ENCODE peak calls at places on chromosomes 3 and 15, in seven cellular contexts. L is GM12878, C is H1, Q is K562, K is HepG2, R is HCT116, I is SK-N-SH. S is an unnamed sample.

GRCh38 chr3:189842681-189843602 is 211.8 kb downstream of the TP63 start:
- DNase-seq in I (no peak), L (no peak), Q (no peak), K (no peak), C (no peak), R (no peak), S (peak; percentile 30)

GRCh38 chr3:100521439-100521845 is 29.0 kb downstream of the TMEM45A start:
- DNase-seq in K (no peak), I (no peak), Q (no peak), L (peak; percentile 78), C (no peak), R (no peak), S (no peak)

GRCh38 chr3:49867871-49868321 is 1.8 kb downstream of the CAMKV start:
- DNase-seq in L (no peak), K (peak; percentile 27), C (no peak), I (no peak), Q (peak; percentile 44), R (no peak), S (peak; percentile 65)

GRCh38 chr15:71586463-71586862 is 223.9 kb upstream of the NR2E3 start:
- DNase-seq in C (no peak), L (no peak), R (no peak), Q (no peak), I (no peak), K (no peak), S (no peak)

GRCh38 chr3:132265008-132265407 is 52.2 kb upstream of the ACP3 start:
- DNase-seq in Q (no peak), I (no peak), R (no peak), L (no peak), C (no peak), K (no peak), S (no peak)

GRCh38 chr3:67000006-67000405 is 1.9 kb downstream of the KBTBD8 start:
- DNase-seq in C (no peak), I (no peak), K (no peak), L (peak; percentile 44), R (no peak), Q (no peak), S (no peak)

GRCh38 chr3:39226106-39226741 is 33.8 kb upstream of the XIRP1 start:
- DNase-seq in R (no peak), K (no peak), C (no peak), I (no peak), Q (no peak), L (no peak), S (no peak)

GRCh38 chr3:13192471-13193213 is 119.4 kb upstream of the IQSEC1 start:
- DNase-seq in I (peak; percentile 80), C (no peak), Q (peak; percentile 44), K (peak; percentile 35), R (no peak), L (no peak), S (peak; percentile 64)

GRCh38 chr15:69392352-69392751 is 21.8 kb upstream of the KIF23 start:
- DNase-seq in I (no peak), R (no peak), C (no peak), L (no peak), K (no peak), Q (no peak), S (no peak)

GRCh38 chr3:153160451-153161137 is 1.4 kb upstream of the RAP2B start:
- DNase-seq in L (peak; percentile 85), I (peak; percentile 72), K (peak; percentile 62), C (peak; percentile 50), Q (peak; percentile 45), R (peak; percentile 65), S (peak; percentile 89)

GRCh38 chr3:139123377-139124095 is 78.8 kb upstream of the PRR23C start:
- DNase-seq in C (no peak), R (no peak), K (no peak), I (no peak), L (no peak), Q (no peak), S (no peak)

GRCh38 chr3:23666818-23667217 is 138.9 kb upstream of the UBE2E1 start:
- DNase-seq in I (no peak), K (no peak), C (no peak), Q (no peak), L (no peak), R (no peak), S (no peak)

GRCh38 chr15:91891788-91892187 is 38.3 kb downstream of the SLCO3A1 start:
- DNase-seq in K (no peak), R (no peak), L (no peak), C (no peak), I (no peak), Q (no peak), S (no peak)

GRCh38 chr3:174023445-174023844 is 625.9 kb downstream of the NLGN1 start:
- DNase-seq in L (no peak), C (no peak), R (no peak), I (no peak), K (no peak), Q (no peak), S (no peak)

GRCh38 chr15:33963831-33964664 is 4.2 kb upstream of the CHRM5 start:
- DNase-seq in R (peak; percentile 12), L (no peak), Q (peak; percentile 22), K (peak; percentile 5), C (no peak), I (peak; percentile 47), S (peak; percentile 43)

GRCh38 chr3:104886220-104886995 is 480.3 kb upstream of the ALCAM start:
- DNase-seq in I (no peak), L (no peak), K (no peak), Q (no peak), C (no peak), R (no peak), S (no peak)

GRCh38 chr3:128416578-128417150 is 50.0 kb downstream of the DNAJB8 start:
- DNase-seq in Q (peak; percentile 72), R (peak; percentile 92), L (no peak), C (no peak), K (peak; percentile 78), I (peak; percentile 55), S (no peak)

GRCh38 chr15:49423021-49423420 is at the start of gene FGF7:
- DNase-seq in C (no peak), Q (no peak), L (no peak), I (no peak), K (peak; percentile 2), R (no peak), S (peak; percentile 20)

GRCh38 chr15:99704444-99704838 is 28.8 kb downstream of the LYSMD4 start:
- DNase-seq in R (peak; percentile 78), L (peak; percentile 79), Q (peak; percentile 58), I (peak; percentile 65), K (peak; percentile 81), C (no peak), S (peak; percentile 46)

GRCh38 chr3:94092080-94092479 is 29.2 kb downstream of the NSUN3 start:
- DNase-seq in C (no peak), K (no peak), I (no peak), L (no peak), R (no peak), Q (no peak), S (no peak)

DNA sequence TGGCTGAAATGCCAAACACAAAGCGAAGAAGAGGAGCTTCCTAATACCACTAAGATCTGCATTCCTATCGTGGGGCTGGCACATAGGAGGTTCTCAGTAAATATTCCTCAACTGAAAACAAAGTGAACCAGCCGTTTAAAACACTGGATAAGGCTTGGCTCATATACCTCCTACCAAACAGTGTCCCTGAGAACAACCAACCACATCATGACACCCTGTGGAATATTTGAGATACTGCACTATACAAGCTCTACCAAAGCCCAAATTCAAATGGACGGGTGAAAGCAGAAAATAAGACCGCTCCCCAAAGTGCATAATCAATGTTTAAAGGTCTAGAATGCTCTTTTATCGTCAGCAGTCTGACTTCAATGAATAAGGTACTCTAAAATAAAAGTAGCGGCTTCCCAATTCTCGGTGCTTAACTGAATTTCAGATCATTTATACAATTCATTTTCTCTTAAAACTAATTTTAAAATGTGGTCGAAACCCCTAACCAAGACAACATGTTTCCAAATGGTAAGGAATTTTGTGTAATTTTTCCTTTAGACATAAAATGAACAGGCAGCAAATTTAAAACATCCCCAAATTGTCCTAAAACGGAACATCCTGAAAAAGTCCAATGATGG is 425.8 kb downstream of the ERC2 start:
- DNase-seq in I (peak; percentile 57), L (no peak), Q (peak; percentile 8), K (peak; percentile 5), C (no peak), R (no peak), S (peak; percentile 63)
- TF ChIP-seq JUND in I (no peak), L (no peak), Q (no peak), K (no peak), C (no peak), R (no peak), S (no peak)

GRCh38 chr15:79973445-79974180 is 2.6 kb upstream of the BCL2A1 start:
- DNase-seq in C (no peak), L (no peak), K (no peak), R (no peak), Q (no peak), I (no peak), S (no peak)
- TF ChIP-seq JUND in C (no peak), L (no peak), K (no peak), R (no peak), Q (no peak), I (no peak), S (no peak)

GRCh38 chr3:98962189-98962930 is 60.9 kb upstream of the DCBLD2 start:
- DNase-seq in C (no peak), I (no peak), K (peak; percentile 52), L (no peak), R (peak; percentile 92), Q (no peak), S (no peak)
- TF ChIP-seq JUND in C (no peak), I (peak; percentile 96), K (no peak), L (no peak), R (peak; percentile 89), Q (no peak), S (no peak)

GRCh38 chr3:148205945-148206845 is 491.5 kb upstream of the AGTR1 start:
- DNase-seq in R (no peak), Q (no peak), K (no peak), L (no peak), C (no peak), I (no peak), S (no peak)

GRCh38 chr3:148203263-148204010 is 494.3 kb upstream of the AGTR1 start:
- DNase-seq in L (no peak), I (peak; percentile 3), R (no peak), K (no peak), C (no peak), Q (no peak), S (no peak)

GRCh38 chr3:148202386-148202785 is 495.3 kb upstream of the AGTR1 start:
- DNase-seq in Q (no peak), I (no peak), L (no peak), R (no peak), K (no peak), C (no peak), S (no peak)
- TF ChIP-seq JUND in Q (no peak), I (no peak), L (no peak), R (no peak), K (no peak), C (no peak), S (no peak)

DNA sequence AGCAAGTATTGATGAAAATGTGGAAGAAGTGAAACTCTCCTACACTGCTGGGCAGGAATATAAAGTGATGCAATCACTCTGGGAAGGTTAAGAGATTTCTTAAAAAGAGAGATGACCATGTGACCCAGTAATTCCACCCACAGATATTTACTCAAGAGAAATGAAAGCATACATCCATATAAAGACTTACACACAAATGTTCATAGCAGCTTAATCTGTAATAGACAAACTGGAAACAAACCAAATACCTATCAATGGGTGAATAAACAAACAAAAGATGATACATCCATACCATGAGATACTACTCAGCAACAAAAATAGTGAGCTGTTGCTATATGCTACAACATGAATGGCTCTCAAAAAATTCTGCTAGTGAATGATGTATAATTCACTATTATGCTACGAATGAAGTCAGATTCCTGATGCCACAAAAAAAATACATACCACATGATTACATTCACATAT is 463.3 kb downstream of the MAGI1 start:
- DNase-seq in R (no peak), C (no peak), L (no peak), K (peak; percentile 38), Q (no peak), I (no peak), S (no peak)
- TF ChIP-seq JUND in R (no peak), C (no peak), L (no peak), K (no peak), Q (no peak), I (peak; percentile 29), S (no peak)

GRCh38 chr15:29101491-29101890 is 168.1 kb downstream of the NSMCE3 start:
- DNase-seq in L (no peak), I (no peak), R (no peak), C (no peak), Q (no peak), K (no peak), S (no peak)
- TF ChIP-seq JUND in L (no peak), I (no peak), R (no peak), C (no peak), Q (no peak), K (no peak), S (no peak)